ENCODE peak calls at places on chromosomes 12 and 14, in seven cellular contexts. T, H, A, O, E, Y and I are unnamed samples.

GRCh38 chr12:68028647-68029046 is 39.4 kb downstream of the IFNG-AS1 start:
- DNase-seq in E (no peak), Y (no peak), T (no peak), O (no peak), A (no peak), H (no peak), I (no peak)

GRCh38 chr14:101557321-101557695 is 4.0 kb upstream of the DIO3 start:
- DNase-seq in H (no peak), O (no peak), Y (no peak), E (peak), T (no peak), A (no peak), I (no peak)

GRCh38 chr14:104100171-104101085 is 14.9 kb downstream of the ASPG start:
- DNase-seq in T (no peak), E (peak), H (no peak), A (no peak), O (no peak), Y (no peak), I (no peak)

GRCh38 chr12:68565391-68565903 is 45.3 kb upstream of the RAP1B start:
- DNase-seq in A (no peak), T (no peak), O (peak), H (no peak), E (no peak), Y (peak), I (peak)

GRCh38 chr12:2625267-2625666 is 169.5 kb upstream of the FKBP4 start:
- DNase-seq in A (no peak), H (no peak), T (no peak), Y (no peak), O (no peak), E (no peak), I (no peak)

GRCh38 chr14:73777420-73777819 is 63.2 kb upstream of the PNMA1 start:
- DNase-seq in E (no peak), Y (no peak), O (no peak), H (no peak), A (no peak), T (no peak), I (no peak)

GRCh38 chr12:473863-474577 is 14.3 kb downstream of the B4GALNT3 start:
- DNase-seq in E (no peak), H (peak), O (no peak), A (no peak), Y (no peak), T (no peak), I (no peak)

GRCh38 chr12:6465467-6466183 is 4.9 kb downstream of the VAMP1 start:
- DNase-seq in T (no peak), A (peak), Y (peak), O (peak), H (peak), E (no peak), I (peak)

GRCh38 chr14:37594238-37594915 is 672 bp downstream of the FOXA1 start:
- DNase-seq in H (peak), A (no peak), O (peak), E (no peak), Y (peak), T (peak), I (peak)

GRCh38 chr12:2431810-2432209 is 363.0 kb upstream of the FKBP4 start:
- DNase-seq in E (no peak), H (no peak), A (no peak), T (no peak), O (no peak), Y (no peak), I (no peak)

GRCh38 chr14:29566194-29566593 is 361.5 kb downstream of the PRKD1 start:
- DNase-seq in T (no peak), O (no peak), Y (no peak), H (no peak), E (no peak), A (no peak), I (no peak)

GRCh38 chr14:22484638-22485037 is 104.4 kb downstream of the DAD1 start:
- DNase-seq in E (no peak), A (no peak), Y (no peak), H (no peak), O (peak), T (no peak), I (no peak)

GRCh38 chr12:57110189-57111045 is 745 bp downstream of the STAT6 start:
- DNase-seq in T (no peak), O (peak), H (peak), A (no peak), Y (peak), E (peak), I (peak)

GRCh38 chr14:80117876-80118275 is 93.4 kb downstream of the DIO2 start:
- DNase-seq in H (no peak), O (no peak), A (no peak), Y (no peak), T (no peak), E (no peak), I (no peak)

GRCh38 chr12:57173089-57173488 is 25.7 kb upstream of the LRP1-AS start:
- DNase-seq in A (no peak), Y (peak), O (no peak), H (no peak), E (no peak), T (no peak), I (peak)

GRCh38 chr14:51430600-51430999 is 190.6 kb downstream of the TMX1 start:
- DNase-seq in A (no peak), O (peak), Y (no peak), E (no peak), T (no peak), H (no peak), I (no peak)

GRCh38 chr14:47674148-47674545 is 1.3 kb downstream of the MDGA2 start:
- DNase-seq in O (no peak), T (no peak), A (no peak), H (no peak), E (no peak), Y (no peak), I (no peak)

GRCh38 chr12:94615284-94616216 is 34.8 kb downstream of the TMCC3 start:
- DNase-seq in E (peak), H (no peak), A (peak), O (peak), T (no peak), Y (peak), I (peak)

GRCh38 chr12:94614288-94614721 is 36.1 kb downstream of the TMCC3 start:
- DNase-seq in H (no peak), E (no peak), T (no peak), A (no peak), O (no peak), Y (peak), I (no peak)

GRCh38 chr12:94618995-94619695 is 31.2 kb downstream of the TMCC3 start:
- DNase-seq in E (no peak), O (peak), T (no peak), H (no peak), A (no peak), Y (no peak), I (no peak)

GRCh38 chr12:94617101-94617500 is 33.3 kb downstream of the TMCC3 start:
- DNase-seq in O (no peak), A (no peak), T (no peak), H (no peak), Y (no peak), E (no peak), I (no peak)

DNA sequence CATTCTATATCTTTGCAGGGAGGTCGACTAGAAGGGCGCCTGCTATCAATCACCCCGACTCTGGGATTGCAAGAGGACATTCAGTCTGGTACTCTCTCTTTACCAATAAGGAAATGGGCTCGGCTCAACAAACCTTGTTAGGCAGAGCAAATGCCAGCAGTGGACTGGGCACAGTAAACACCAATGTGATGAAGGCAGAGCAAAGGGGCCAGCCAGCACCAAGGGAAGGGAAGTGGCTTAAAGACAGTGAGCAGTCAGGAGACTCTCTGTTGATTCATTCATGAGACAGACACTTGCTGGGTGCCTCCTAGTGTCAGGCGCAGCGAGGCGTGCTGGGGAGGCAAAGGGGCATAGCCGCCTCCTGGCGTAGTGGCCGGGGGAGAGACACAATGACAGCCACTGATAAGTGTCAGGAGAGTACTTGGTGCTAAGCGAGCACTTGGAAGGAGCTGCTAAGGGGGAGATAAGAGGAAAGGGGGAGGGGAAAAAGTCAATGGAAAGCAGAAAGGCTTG is 34.1 kb downstream of the TMCC3 start:
- DNase-seq in O (peak), Y (peak), T (no peak), E (peak), H (no peak), A (peak), I (peak)
- TF ChIP-seq CTCF in O (no peak), Y (no peak), T (no peak), E (peak), H (no peak), A (no peak), I (no peak)

GRCh38 chr14:24131549-24131966 is 1.1 kb downstream of the FITM1 start:
- DNase-seq in E (no peak), Y (no peak), H (no peak), T (no peak), A (no peak), O (no peak), I (no peak)

GRCh38 chr14:24132061-24132685 is 1.7 kb downstream of the FITM1 start:
- DNase-seq in Y (no peak), H (no peak), E (no peak), T (no peak), O (no peak), A (no peak), I (no peak)

GRCh38 chr14:24132976-24133375 is 2.5 kb downstream of the FITM1 start:
- DNase-seq in E (no peak), A (no peak), Y (no peak), H (no peak), O (no peak), T (no peak), I (no peak)

GRCh38 chr14:24135584-24135833 is 485 bp upstream of the PSME1 start:
- DNase-seq in Y (no peak), E (no peak), H (no peak), T (no peak), O (no peak), A (no peak), I (no peak)

DNA sequence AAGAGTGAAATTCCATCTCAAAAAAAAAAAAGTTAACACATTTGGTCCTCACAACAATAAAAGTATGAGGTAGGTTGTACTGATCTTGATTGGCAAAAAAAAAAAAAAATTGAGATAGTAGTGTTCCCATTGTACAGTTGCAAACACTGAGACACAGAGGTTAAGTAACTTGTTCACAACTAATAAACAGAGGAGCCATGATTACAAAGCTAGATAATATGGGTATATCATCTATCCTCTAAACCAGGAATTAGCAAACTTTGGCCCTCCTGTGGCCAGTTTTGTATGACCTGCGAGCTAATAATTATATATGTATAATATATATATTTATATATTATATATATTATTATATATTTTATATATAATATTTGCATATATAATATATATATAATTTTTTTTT is 2.3 kb upstream of the PSME1 start:
- DNase-seq in Y (no peak), H (no peak), A (no peak), O (no peak), T (no peak), E (no peak), I (no peak)
- TF ChIP-seq CTCF in Y (no peak), H (no peak), A (no peak), O (no peak), T (no peak), E (no peak), I (no peak)

DNA sequence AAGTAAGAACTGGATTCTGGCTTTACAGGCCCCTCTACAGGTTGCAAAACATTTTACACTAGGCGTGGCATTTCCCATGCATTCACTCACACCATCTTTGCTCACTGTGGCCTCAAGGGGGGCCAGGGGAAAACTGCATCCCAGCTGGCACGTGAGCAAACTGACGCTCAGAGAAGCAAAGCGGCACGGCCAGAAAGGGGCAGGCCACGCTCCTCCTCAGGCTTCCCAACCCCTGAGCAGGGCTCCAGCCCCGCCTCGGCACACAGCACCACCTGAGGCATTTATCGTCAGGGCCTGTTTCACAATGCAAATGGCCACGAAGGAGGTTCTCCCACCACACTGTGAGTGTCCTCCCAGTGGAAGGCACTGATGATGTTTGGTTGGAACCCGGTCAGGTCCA is 90.8 kb downstream of the BCL11B start:
- DNase-seq in O (no peak), T (no peak), H (no peak), A (no peak), E (no peak), Y (no peak), I (no peak)
- TF ChIP-seq CTCF in O (no peak), T (no peak), H (no peak), A (no peak), E (no peak), Y (no peak), I (no peak)

DNA sequence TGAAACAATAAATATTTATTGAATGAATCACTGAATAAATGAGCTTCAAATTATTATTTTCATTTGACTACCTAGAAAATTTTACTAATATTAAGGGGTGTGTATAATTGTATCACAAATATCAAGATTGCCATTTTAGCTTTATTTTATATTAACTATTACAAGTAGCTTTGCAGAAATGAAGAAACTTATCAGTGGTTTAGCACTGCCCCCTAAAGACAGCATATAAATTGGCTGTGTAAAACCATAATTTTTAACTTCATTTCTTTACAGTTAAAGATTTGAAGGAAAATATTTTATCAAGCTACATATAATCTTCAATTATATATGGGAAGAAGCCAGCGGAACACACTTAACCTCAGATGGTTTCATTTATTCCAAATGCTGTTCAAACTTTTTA is 11.4 kb downstream of the GARIN6 start:
- DNase-seq in A (no peak), T (no peak), H (no peak), Y (no peak), E (no peak), O (peak), I (no peak)
- TF ChIP-seq CTCF in A (no peak), T (no peak), H (no peak), Y (peak), E (peak), O (no peak), I (no peak)

GRCh38 chr12:66352197-66352596 is 49.9 kb downstream of the HELB start:
- DNase-seq in H (no peak), Y (peak), O (peak), T (no peak), A (no peak), E (no peak), I (peak)
- TF ChIP-seq CTCF in H (no peak), Y (peak), O (peak), T (no peak), A (no peak), E (no peak), I (peak)

GRCh38 chr12:103884316-103884715 is 43.3 kb upstream of the NT5DC3 start:
- DNase-seq in H (no peak), T (no peak), E (no peak), Y (peak), O (peak), A (no peak), I (peak)
- TF ChIP-seq CTCF in H (no peak), T (no peak), E (peak), Y (peak), O (peak), A (no peak), I (no peak)

GRCh38 chr14:89955418-89956293 is at the start of gene TDP1:
- DNase-seq in O (peak), E (peak), H (peak), Y (peak), T (peak), A (peak), I (peak)
- TF ChIP-seq CTCF in O (no peak), E (peak), H (no peak), Y (peak), T (no peak), A (peak), I (peak)

GRCh38 chr14:99598774-99599173 is 5.2 kb downstream of the CCDC85C start:
- DNase-seq in A (no peak), H (no peak), T (no peak), Y (peak), E (no peak), O (no peak), I (no peak)
- TF ChIP-seq CTCF in A (no peak), H (no peak), T (no peak), Y (no peak), E (no peak), O (no peak), I (no peak)

DNA sequence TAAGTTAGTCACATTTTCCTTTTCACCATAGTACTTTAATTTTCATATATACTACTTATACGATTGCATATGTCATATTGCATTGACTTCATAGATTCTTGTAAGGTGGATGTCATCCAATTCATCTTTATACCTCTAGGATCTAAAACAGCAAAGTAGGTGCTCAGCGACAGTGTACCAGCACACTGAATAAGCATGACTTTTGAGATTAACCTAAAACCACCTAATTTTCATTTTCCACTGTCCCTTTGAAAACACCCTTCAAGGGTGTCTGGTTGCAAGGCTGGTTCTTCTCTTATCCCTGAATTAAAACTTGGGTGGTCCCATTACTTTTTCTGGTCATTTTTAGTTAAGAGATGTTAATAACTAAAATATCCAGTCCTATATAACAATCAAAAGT is 4.4 kb downstream of the GPR19 start:
- DNase-seq in O (no peak), T (no peak), E (no peak), Y (no peak), H (no peak), A (no peak), I (no peak)
- TF ChIP-seq CTCF in O (no peak), T (no peak), E (no peak), Y (no peak), H (no peak), A (no peak), I (no peak)